ENCODE peak calls at places on chromosomes 12 and 14, in nine cellular contexts. M, P, E, Y, C, G, D, B and I are unnamed samples.
A peak's percentile ranks its signal among the peaks of the same experiment; 100 is the strongest.

GRCh38 chr12:101127521-101128219 is 82.4 kb downstream of the SLC5A8 start:
- DNase-seq in M (no peak), P (no peak), E (no peak), Y (peak; percentile 38), C (no peak), G (no peak), D (peak; percentile 27), B (peak; percentile 14), I (no peak)

GRCh38 chr14:90168425-90169105 is 87.8 kb upstream of the PSMC1 start:
- DNase-seq in M (no peak), P (no peak), E (no peak), Y (peak; percentile 21), C (no peak), G (no peak), D (no peak), B (peak; percentile 7), I (no peak)

GRCh38 chr12:108752387-108752786 is 21.1 kb upstream of the CORO1C start:
- DNase-seq in M (no peak), P (no peak), E (no peak), Y (no peak), C (no peak), G (no peak), D (no peak), B (no peak), I (no peak)

GRCh38 chr12:93748672-93749403 is 71.7 kb downstream of the CRADD start:
- DNase-seq in M (no peak), P (no peak), E (no peak), Y (no peak), C (no peak), G (no peak), D (no peak), B (no peak), I (no peak)

GRCh38 chr14:101622251-101623076 is 61.2 kb downstream of the DIO3 start:
- DNase-seq in M (no peak), P (no peak), E (no peak), Y (no peak), C (no peak), G (no peak), D (no peak), B (no peak), I (no peak)

GRCh38 chr14:61171687-61172086 is 109.5 kb downstream of the TMEM30B start:
- DNase-seq in M (no peak), P (no peak), E (no peak), Y (no peak), C (no peak), G (no peak), D (no peak), B (no peak), I (no peak)

GRCh38 chr12:51335931-51336330 is 10.5 kb downstream of the CELA1 start:
- DNase-seq in M (no peak), P (no peak), E (no peak), Y (no peak), C (no peak), G (no peak), D (no peak), B (no peak), I (no peak)

GRCh38 chr14:84006643-84007137 is 1523.3 kb upstream of the FLRT2 start:
- DNase-seq in M (peak; percentile 56), P (no peak), E (no peak), Y (no peak), C (no peak), G (no peak), D (no peak), B (no peak), I (no peak)

GRCh38 chr14:56514663-56515371 is 64.8 kb upstream of the TMEM260 start:
- DNase-seq in M (no peak), P (no peak), E (no peak), Y (peak; percentile 13), C (no peak), G (no peak), D (no peak), B (peak; percentile 90), I (no peak)

GRCh38 chr12:81208193-81208946 is 130.5 kb downstream of the ACSS3 start:
- DNase-seq in M (no peak), P (no peak), E (no peak), Y (no peak), C (no peak), G (no peak), D (no peak), B (peak; percentile 68), I (peak; percentile 18)

GRCh38 chr12:124498178-124498869 is 69.1 kb downstream of the NCOR2 start:
- DNase-seq in M (no peak), P (no peak), E (no peak), Y (no peak), C (no peak), G (no peak), D (no peak), B (peak; percentile 78), I (no peak)

GRCh38 chr12:132237772-132238486 is 91.5 kb downstream of the GALNT9 start:
- DNase-seq in M (no peak), P (no peak), E (no peak), Y (no peak), C (no peak), G (no peak), D (no peak), B (no peak), I (no peak)

GRCh38 chr12:15962760-15963159 is 51.6 kb downstream of the DERA start:
- DNase-seq in M (no peak), P (no peak), E (no peak), Y (no peak), C (no peak), G (peak; percentile 52), D (no peak), B (peak; percentile 27), I (no peak)

GRCh38 chr12:88836156-88836555 is 255.9 kb upstream of the KITLG start:
- DNase-seq in M (no peak), P (no peak), E (no peak), Y (no peak), C (no peak), G (no peak), D (no peak), B (no peak), I (no peak)

DNA sequence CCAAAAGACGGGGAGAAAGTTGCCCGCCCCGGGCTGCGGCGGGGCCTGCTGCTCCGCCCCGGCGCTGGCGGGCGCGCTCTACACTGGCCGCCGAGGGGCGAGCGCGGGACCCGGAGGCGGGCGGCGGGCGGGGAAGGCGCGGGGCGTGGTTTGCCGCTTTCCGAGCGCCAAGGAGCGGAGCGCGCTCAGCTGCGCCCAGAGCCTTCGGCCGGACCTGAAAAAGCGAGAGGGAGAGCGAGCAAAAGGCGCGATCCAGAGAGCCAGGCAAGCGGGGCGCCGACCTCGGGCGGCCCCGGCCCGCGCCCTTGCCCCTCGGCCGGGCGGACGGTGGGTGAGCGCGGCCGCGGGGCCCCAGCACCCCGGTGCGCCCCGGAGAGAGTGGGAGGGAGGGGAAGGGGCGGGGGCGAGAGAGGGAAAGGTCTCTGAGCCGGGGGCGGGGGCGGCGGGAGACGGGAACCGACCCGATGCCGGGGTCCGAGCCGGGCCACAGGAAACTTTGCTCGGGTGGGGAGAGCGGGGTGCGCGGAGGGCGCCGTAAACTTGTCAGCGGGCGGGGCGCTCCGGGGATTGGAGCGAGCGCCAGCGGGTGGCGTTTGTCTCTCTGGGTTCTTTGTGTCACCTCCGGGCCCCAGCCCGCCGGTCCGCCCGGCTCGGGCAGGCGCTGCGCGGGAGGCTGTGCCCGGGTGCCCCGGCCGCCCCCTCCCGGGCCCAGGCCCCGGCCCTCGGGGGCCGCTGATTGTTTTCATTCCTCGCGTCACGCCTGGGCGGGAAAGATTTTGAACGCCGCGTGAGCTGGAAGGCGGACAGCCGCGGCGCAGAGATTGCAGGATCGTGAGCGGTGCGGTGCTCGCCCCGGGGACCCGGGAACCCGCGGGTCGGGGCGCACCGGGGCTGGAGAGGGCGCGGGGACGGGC is at the start of gene SYNE2:
- DNase-seq in M (peak; percentile 77), P (peak; percentile 86), E (no peak), Y (no peak), C (peak; percentile 82), G (peak; percentile 79), D (peak; percentile 87), B (peak; percentile 57), I (no peak)
- TF ChIP-seq CTCF in M (no peak), P (no peak), E (no peak), Y (no peak), C (peak; percentile 61), G (peak; percentile 31), D (no peak), B (no peak), I (peak; percentile 35)

GRCh38 chr12:48125985-48126384 is 6.8 kb downstream of the PFKM start:
- DNase-seq in M (no peak), P (no peak), E (no peak), Y (no peak), C (peak; percentile 68), G (no peak), D (no peak), B (no peak), I (no peak)
- TF ChIP-seq CTCF in M (no peak), P (no peak), E (no peak), Y (no peak), C (no peak), G (no peak), D (no peak), B (no peak), I (no peak)

GRCh38 chr12:118102609-118103008 is 1.2 kb downstream of the VSIG10 start:
- DNase-seq in M (no peak), P (no peak), E (no peak), Y (no peak), C (no peak), G (peak; percentile 29), D (no peak), B (no peak), I (no peak)

GRCh38 chr12:118103231-118103600 is 595 bp downstream of the VSIG10 start:
- DNase-seq in M (no peak), P (no peak), E (no peak), Y (no peak), C (no peak), G (peak; percentile 22), D (peak; percentile 56), B (no peak), I (no peak)

GRCh38 chr12:118102070-118102469 is 1.7 kb downstream of the VSIG10 start:
- DNase-seq in M (peak; percentile 9), P (no peak), E (no peak), Y (no peak), C (no peak), G (peak; percentile 89), D (no peak), B (no peak), I (no peak)

GRCh38 chr12:118101051-118101450 is 2.8 kb downstream of the VSIG10 start:
- DNase-seq in M (no peak), P (no peak), E (no peak), Y (no peak), C (no peak), G (no peak), D (no peak), B (no peak), I (no peak)

GRCh38 chr12:118103601-118104382 is at the start of gene VSIG10:
- DNase-seq in M (peak; percentile 78), P (peak; percentile 32), E (peak; percentile 9), Y (peak; percentile 8), C (peak; percentile 77), G (peak; percentile 75), D (peak; percentile 70), B (peak; percentile 51), I (no peak)
- TF ChIP-seq CTCF in M (no peak), P (no peak), E (no peak), Y (no peak), C (peak; percentile 23), G (no peak), D (no peak), B (no peak), I (no peak)

DNA sequence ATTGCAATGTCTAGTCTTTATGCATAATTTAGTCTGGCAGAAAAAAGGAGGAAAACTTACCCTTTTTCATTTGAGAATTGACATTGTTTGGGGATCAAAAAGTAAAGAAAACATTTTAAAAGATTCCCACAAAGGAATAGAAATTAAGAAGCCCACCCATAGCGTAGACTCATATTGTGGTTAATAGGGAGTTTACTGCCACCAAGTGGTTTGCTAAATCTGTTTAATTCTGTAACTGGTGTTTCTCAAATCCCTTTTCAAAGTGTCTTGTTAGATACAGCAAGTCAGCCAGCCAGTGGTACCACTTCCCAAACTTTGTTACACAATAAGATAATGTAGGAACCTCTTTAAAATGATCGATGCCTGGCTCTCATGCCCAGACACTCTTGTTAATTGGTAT is 180.3 kb downstream of the IPO8 start:
- DNase-seq in M (no peak), P (no peak), E (no peak), Y (no peak), C (no peak), G (no peak), D (no peak), B (peak; percentile 45), I (no peak)
- TF ChIP-seq CTCF in M (no peak), P (no peak), E (no peak), Y (no peak), C (peak; percentile 46), G (no peak), D (no peak), B (peak; percentile 36), I (peak; percentile 46)